ENCODE peak calls at places on chromosomes 1 and 21, in six cellular contexts. One of them, this sample, is unnamed.

GRCh38 chr1:212228591-212229119 is 56.6 kb upstream of the PPP2R5A start:
- DNase-seq in NCI-H187: no peak
- DNase-seq in OCI-LY7: no peak
- DNase-seq in CD8-positive, alpha-beta memory T cell: no peak
- DNase-seq in NCI-H1092: no peak
- DNase-seq in activated T-cell treated with anti-CD3 and anti-CD28 coated beads for 1 hour: no peak
- DNase-seq in this sample: no peak

GRCh38 chr1:179021873-179022272 is 3.8 kb upstream of the FAM20B start:
- DNase-seq in activated T-cell treated with anti-CD3 and anti-CD28 coated beads for 1 hour: no peak
- DNase-seq in NCI-H187: peak
- DNase-seq in NCI-H1092: peak
- DNase-seq in CD8-positive, alpha-beta memory T cell: no peak
- DNase-seq in OCI-LY7: no peak
- DNase-seq in this sample: no peak

GRCh38 chr1:920008-920407 is 3.7 kb upstream of the SAMD11 start:
- DNase-seq in CD8-positive, alpha-beta memory T cell: no peak
- DNase-seq in OCI-LY7: no peak
- DNase-seq in NCI-H187: no peak
- DNase-seq in activated T-cell treated with anti-CD3 and anti-CD28 coated beads for 1 hour: no peak
- DNase-seq in NCI-H1092: no peak
- DNase-seq in this sample: no peak

GRCh38 chr1:235998812-235999211 is 66.1 kb downstream of the NID1 start:
- DNase-seq in NCI-H1092: no peak
- DNase-seq in OCI-LY7: no peak
- DNase-seq in NCI-H187: no peak
- DNase-seq in CD8-positive, alpha-beta memory T cell: peak
- DNase-seq in activated T-cell treated with anti-CD3 and anti-CD28 coated beads for 1 hour: peak
- DNase-seq in this sample: peak

GRCh38 chr1:11838349-11839272 is 9.0 kb downstream of the NPPA start:
- DNase-seq in OCI-LY7: peak
- DNase-seq in NCI-H187: peak
- DNase-seq in NCI-H1092: peak
- DNase-seq in CD8-positive, alpha-beta memory T cell: peak
- DNase-seq in activated T-cell treated with anti-CD3 and anti-CD28 coated beads for 1 hour: peak
- DNase-seq in this sample: peak

GRCh38 chr1:244450597-244451538 is 841 bp downstream of the ADSS2 start:
- DNase-seq in OCI-LY7: peak
- DNase-seq in activated T-cell treated with anti-CD3 and anti-CD28 coated beads for 1 hour: peak
- DNase-seq in CD8-positive, alpha-beta memory T cell: peak
- DNase-seq in NCI-H1092: no peak
- DNase-seq in NCI-H187: no peak
- DNase-seq in this sample: peak

GRCh38 chr1:19033926-19034680 is 77.6 kb upstream of the IFFO2 start:
- DNase-seq in activated T-cell treated with anti-CD3 and anti-CD28 coated beads for 1 hour: no peak
- DNase-seq in NCI-H187: no peak
- DNase-seq in OCI-LY7: no peak
- DNase-seq in NCI-H1092: no peak
- DNase-seq in CD8-positive, alpha-beta memory T cell: no peak
- DNase-seq in this sample: no peak

GRCh38 chr1:201778279-201779023 is 50.5 kb upstream of the IPO9 start:
- DNase-seq in CD8-positive, alpha-beta memory T cell: no peak
- DNase-seq in OCI-LY7: no peak
- DNase-seq in NCI-H1092: no peak
- DNase-seq in NCI-H187: no peak
- DNase-seq in activated T-cell treated with anti-CD3 and anti-CD28 coated beads for 1 hour: no peak
- DNase-seq in this sample: no peak

GRCh38 chr1:110556471-110556807 is 37.5 kb upstream of the KCNA10 start:
- DNase-seq in NCI-H187: no peak
- DNase-seq in NCI-H1092: no peak
- DNase-seq in OCI-LY7: no peak
- DNase-seq in CD8-positive, alpha-beta memory T cell: no peak
- DNase-seq in activated T-cell treated with anti-CD3 and anti-CD28 coated beads for 1 hour: no peak
- DNase-seq in this sample: no peak

GRCh38 chr21:33703750-33704606 is 61.7 kb downstream of the ITSN1 start:
- DNase-seq in CD8-positive, alpha-beta memory T cell: no peak
- DNase-seq in NCI-H1092: no peak
- DNase-seq in activated T-cell treated with anti-CD3 and anti-CD28 coated beads for 1 hour: no peak
- DNase-seq in OCI-LY7: no peak
- DNase-seq in NCI-H187: no peak
- DNase-seq in this sample: no peak

GRCh38 chr1:44033756-44034155 is 2.5 kb upstream of the SLC6A9 start:
- DNase-seq in NCI-H1092: no peak
- DNase-seq in activated T-cell treated with anti-CD3 and anti-CD28 coated beads for 1 hour: no peak
- DNase-seq in NCI-H187: no peak
- DNase-seq in CD8-positive, alpha-beta memory T cell: no peak
- DNase-seq in OCI-LY7: no peak
- DNase-seq in this sample: no peak

GRCh38 chr1:244210884-244211558 is 159.9 kb downstream of the ZBTB18 start:
- DNase-seq in NCI-H187: no peak
- DNase-seq in NCI-H1092: no peak
- DNase-seq in OCI-LY7: no peak
- DNase-seq in CD8-positive, alpha-beta memory T cell: no peak
- DNase-seq in activated T-cell treated with anti-CD3 and anti-CD28 coated beads for 1 hour: no peak
- DNase-seq in this sample: no peak

GRCh38 chr1:202688401-202688800 is 21.9 kb downstream of the SYT2 start:
- DNase-seq in activated T-cell treated with anti-CD3 and anti-CD28 coated beads for 1 hour: no peak
- DNase-seq in OCI-LY7: no peak
- DNase-seq in CD8-positive, alpha-beta memory T cell: no peak
- DNase-seq in NCI-H1092: no peak
- DNase-seq in NCI-H187: no peak
- DNase-seq in this sample: no peak

GRCh38 chr1:231800071-231800470 is 173.5 kb downstream of the DISC1 start:
- DNase-seq in OCI-LY7: no peak
- DNase-seq in CD8-positive, alpha-beta memory T cell: no peak
- DNase-seq in activated T-cell treated with anti-CD3 and anti-CD28 coated beads for 1 hour: no peak
- DNase-seq in NCI-H187: no peak
- DNase-seq in NCI-H1092: no peak
- DNase-seq in this sample: no peak

GRCh38 chr1:60245371-60245770 is 171.8 kb upstream of the C1orf87 start:
- DNase-seq in NCI-H187: no peak
- DNase-seq in CD8-positive, alpha-beta memory T cell: no peak
- DNase-seq in activated T-cell treated with anti-CD3 and anti-CD28 coated beads for 1 hour: no peak
- DNase-seq in OCI-LY7: no peak
- DNase-seq in NCI-H1092: no peak
- DNase-seq in this sample: no peak

GRCh38 chr1:185156321-185156853 is 366 bp downstream of the TRMT1L start:
- DNase-seq in OCI-LY7: peak
- DNase-seq in NCI-H187: no peak
- DNase-seq in NCI-H1092: peak
- DNase-seq in CD8-positive, alpha-beta memory T cell: no peak
- DNase-seq in activated T-cell treated with anti-CD3 and anti-CD28 coated beads for 1 hour: no peak
- DNase-seq in this sample: no peak

GRCh38 chr1:206674745-206675175 is 9.9 kb upstream of the MAPKAPK2 start:
- DNase-seq in CD8-positive, alpha-beta memory T cell: no peak
- DNase-seq in activated T-cell treated with anti-CD3 and anti-CD28 coated beads for 1 hour: no peak
- DNase-seq in NCI-H187: peak
- DNase-seq in NCI-H1092: no peak
- DNase-seq in OCI-LY7: no peak
- DNase-seq in this sample: no peak

GRCh38 chr1:201754353-201754752 is 74.6 kb upstream of the IPO9 start:
- DNase-seq in CD8-positive, alpha-beta memory T cell: no peak
- DNase-seq in NCI-H1092: no peak
- DNase-seq in NCI-H187: no peak
- DNase-seq in OCI-LY7: no peak
- DNase-seq in activated T-cell treated with anti-CD3 and anti-CD28 coated beads for 1 hour: no peak
- DNase-seq in this sample: no peak

GRCh38 chr1:234535208-234535607 is 56.2 kb upstream of the TARBP1 start:
- DNase-seq in OCI-LY7: no peak
- DNase-seq in CD8-positive, alpha-beta memory T cell: no peak
- DNase-seq in NCI-H187: no peak
- DNase-seq in activated T-cell treated with anti-CD3 and anti-CD28 coated beads for 1 hour: no peak
- DNase-seq in NCI-H1092: no peak
- DNase-seq in this sample: no peak

GRCh38 chr1:94821636-94822305 is 1.6 kb downstream of the SLC44A3 start:
- DNase-seq in activated T-cell treated with anti-CD3 and anti-CD28 coated beads for 1 hour: no peak
- DNase-seq in NCI-H1092: no peak
- DNase-seq in CD8-positive, alpha-beta memory T cell: no peak
- DNase-seq in NCI-H187: no peak
- DNase-seq in OCI-LY7: no peak
- DNase-seq in this sample: no peak

GRCh38 chr1:34235594-34235993 is 58.9 kb downstream of the C1orf94 start:
- DNase-seq in NCI-H187: no peak
- DNase-seq in OCI-LY7: no peak
- DNase-seq in activated T-cell treated with anti-CD3 and anti-CD28 coated beads for 1 hour: no peak
- DNase-seq in NCI-H1092: no peak
- DNase-seq in CD8-positive, alpha-beta memory T cell: no peak
- DNase-seq in this sample: no peak

GRCh38 chr1:156114919-156115513 is 505 bp downstream of the LMNA start:
- DNase-seq in OCI-LY7: no peak
- DNase-seq in NCI-H1092: no peak
- DNase-seq in NCI-H187: no peak
- DNase-seq in activated T-cell treated with anti-CD3 and anti-CD28 coated beads for 1 hour: no peak
- DNase-seq in CD8-positive, alpha-beta memory T cell: no peak
- DNase-seq in this sample: no peak

GRCh38 chr1:153796786-153797659 is 21.8 kb downstream of the SLC27A3 start:
- DNase-seq in CD8-positive, alpha-beta memory T cell: peak
- DNase-seq in OCI-LY7: peak
- DNase-seq in NCI-H1092: peak
- DNase-seq in NCI-H187: peak
- DNase-seq in activated T-cell treated with anti-CD3 and anti-CD28 coated beads for 1 hour: peak
- DNase-seq in this sample: peak

GRCh38 chr1:244234009-244234643 is 183.0 kb downstream of the ZBTB18 start:
- DNase-seq in NCI-H187: no peak
- DNase-seq in NCI-H1092: no peak
- DNase-seq in OCI-LY7: no peak
- DNase-seq in activated T-cell treated with anti-CD3 and anti-CD28 coated beads for 1 hour: no peak
- DNase-seq in CD8-positive, alpha-beta memory T cell: no peak
- DNase-seq in this sample: no peak

GRCh38 chr1:36620142-36620541 is 137.4 kb upstream of the CSF3R start:
- DNase-seq in activated T-cell treated with anti-CD3 and anti-CD28 coated beads for 1 hour: no peak
- DNase-seq in NCI-H187: no peak
- DNase-seq in CD8-positive, alpha-beta memory T cell: no peak
- DNase-seq in NCI-H1092: no peak
- DNase-seq in OCI-LY7: no peak
- DNase-seq in this sample: no peak

GRCh38 chr1:171141336-171142051 is 43.6 kb upstream of the FMO2 start:
- DNase-seq in NCI-H1092: no peak
- DNase-seq in CD8-positive, alpha-beta memory T cell: no peak
- DNase-seq in activated T-cell treated with anti-CD3 and anti-CD28 coated beads for 1 hour: no peak
- DNase-seq in OCI-LY7: no peak
- DNase-seq in NCI-H187: no peak
- DNase-seq in this sample: no peak

GRCh38 chr1:27607239-27607804 is 3.4 kb upstream of the AHDC1 start:
- DNase-seq in CD8-positive, alpha-beta memory T cell: no peak
- DNase-seq in OCI-LY7: no peak
- DNase-seq in activated T-cell treated with anti-CD3 and anti-CD28 coated beads for 1 hour: no peak
- DNase-seq in NCI-H1092: no peak
- DNase-seq in NCI-H187: no peak
- DNase-seq in this sample: no peak

This sample was measured in activated T-helper 1 cell treated with Interleukin-2 at 50 U/mL for 16 hours.